ENCODE peak calls at places on chromosomes 12 and 14, in ten cellular contexts. V, R, M, U, P, F, E, O, T and X are unnamed samples.

GRCh38 chr12:2893007-2893406 is 2.3 kb downstream of the TULP3 start:
- DNase-seq in V (peak), R (no peak), M (no peak), U (peak), P (no peak), F (peak), E (peak), O (no peak), T (no peak), X (no peak)

GRCh38 chr12:123032736-123033391 is 52.4 kb downstream of the ARL6IP4 start:
- DNase-seq in V (no peak), R (no peak), M (no peak), U (no peak), P (peak), F (no peak), E (no peak), O (no peak), T (no peak), X (no peak)

GRCh38 chr12:14315501-14315900 is 50.0 kb upstream of the ATF7IP start:
- DNase-seq in V (no peak), R (no peak), M (no peak), U (no peak), P (no peak), F (no peak), E (no peak), O (no peak), T (no peak), X (no peak)

GRCh38 chr14:36268957-36269734 is 51.3 kb downstream of the MBIP start:
- DNase-seq in V (no peak), R (no peak), M (no peak), U (no peak), P (no peak), F (no peak), E (no peak), O (no peak), T (no peak), X (no peak)

GRCh38 chr14:48560421-48560820 is 885.0 kb upstream of the MDGA2 start:
- DNase-seq in V (no peak), R (no peak), M (no peak), U (no peak), P (no peak), F (no peak), E (no peak), O (no peak), T (no peak), X (no peak)

GRCh38 chr14:23119362-23120327 is 590 bp upstream of the CEBPE start:
- DNase-seq in V (no peak), R (no peak), M (no peak), U (peak), P (no peak), F (no peak), E (no peak), O (no peak), T (no peak), X (no peak)

GRCh38 chr12:14886271-14886670 is 617 bp upstream of the MGP start:
- DNase-seq in V (no peak), R (no peak), M (no peak), U (no peak), P (no peak), F (no peak), E (no peak), O (no peak), T (no peak), X (no peak)

GRCh38 chr12:48105321-48105866 is 485 bp downstream of the SENP1 start:
- DNase-seq in V (no peak), R (no peak), M (no peak), U (no peak), P (no peak), F (no peak), E (peak), O (peak), T (no peak), X (no peak)

GRCh38 chr12:48786591-48787544 is 2.0 kb downstream of the ADCY6 start:
- DNase-seq in V (no peak), R (no peak), M (peak), U (no peak), P (no peak), F (no peak), E (no peak), O (no peak), T (no peak), X (no peak)

GRCh38 chr14:23539209-23539866 is 12.2 kb downstream of the ZFHX2 start:
- DNase-seq in V (no peak), R (no peak), M (no peak), U (no peak), P (no peak), F (peak), E (peak), O (peak), T (peak), X (no peak)

GRCh38 chr12:121653999-121654398 is 15.5 kb downstream of the MORN3 start:
- DNase-seq in V (no peak), R (no peak), M (no peak), U (no peak), P (no peak), F (no peak), E (no peak), O (no peak), T (peak), X (no peak)

GRCh38 chr12:41531147-41531829 is 343.2 kb downstream of the PDZRN4 start:
- DNase-seq in V (peak), R (peak), M (peak), U (peak), P (peak), F (no peak), E (peak), O (no peak), T (no peak), X (no peak)

GRCh38 chr12:122871851-122872785 is 23.8 kb downstream of the VPS37B start:
- DNase-seq in V (no peak), R (peak), M (peak), U (peak), P (peak), F (peak), E (peak), O (peak), T (no peak), X (peak)

GRCh38 chr12:27185234-27186045 is 58.6 kb upstream of the STK38L start:
- DNase-seq in V (no peak), R (no peak), M (no peak), U (no peak), P (no peak), F (no peak), E (peak), O (peak), T (no peak), X (no peak)

GRCh38 chr14:29810657-29811056 is 117.0 kb downstream of the PRKD1 start:
- DNase-seq in V (no peak), R (peak), M (no peak), U (no peak), P (no peak), F (no peak), E (no peak), O (peak), T (no peak), X (no peak)

GRCh38 chr12:122060069-122060468 is 18.5 kb upstream of the MLXIP start:
- DNase-seq in V (peak), R (no peak), M (no peak), U (peak), P (no peak), F (no peak), E (no peak), O (peak), T (no peak), X (no peak)

GRCh38 chr12:109093022-109093918 is at the start of gene ALKBH2:
- DNase-seq in V (peak), R (peak), M (peak), U (peak), P (peak), F (peak), E (peak), O (peak), T (peak), X (peak)

GRCh38 chr12:78672033-78672432 is 192.5 kb upstream of the SYT1 start:
- DNase-seq in V (no peak), R (no peak), M (no peak), U (no peak), P (no peak), F (peak), E (no peak), O (no peak), T (no peak), X (no peak)

GRCh38 chr14:74739293-74740030 is 23.7 kb upstream of the YLPM1 start:
- DNase-seq in V (no peak), R (no peak), M (no peak), U (no peak), P (no peak), F (peak), E (peak), O (no peak), T (no peak), X (no peak)

GRCh38 chr14:94620597-94620996 is 8.4 kb downstream of the SERPINA3 start:
- DNase-seq in V (no peak), R (no peak), M (no peak), U (peak), P (no peak), F (no peak), E (no peak), O (no peak), T (no peak), X (peak)

GRCh38 chr14:70378687-70379086 is 19.2 kb upstream of the COX16 start:
- DNase-seq in V (no peak), R (no peak), M (no peak), U (no peak), P (no peak), F (no peak), E (no peak), O (no peak), T (no peak), X (no peak)

GRCh38 chr12:6765634-6766581 is at the start of gene PTMS:
- DNase-seq in V (peak), R (peak), M (peak), U (peak), P (peak), F (peak), E (peak), O (peak), T (peak), X (peak)

GRCh38 chr12:80321653-80322052 is 122.4 kb upstream of the PTPRQ start:
- DNase-seq in V (no peak), R (no peak), M (no peak), U (no peak), P (no peak), F (peak), E (peak), O (no peak), T (no peak), X (no peak)

GRCh38 chr12:15163577-15163976 is 57.6 kb downstream of the RERG start:
- DNase-seq in V (no peak), R (no peak), M (no peak), U (no peak), P (no peak), F (no peak), E (no peak), O (no peak), T (no peak), X (no peak)

GRCh38 chr14:95267306-95267705 is 52.4 kb downstream of the CLMN start:
- DNase-seq in V (no peak), R (no peak), M (no peak), U (no peak), P (no peak), F (no peak), E (no peak), O (no peak), T (no peak), X (no peak)

GRCh38 chr14:77707355-77707723 is 484 bp downstream of the ALKBH1 start:
- DNase-seq in V (peak), R (no peak), M (peak), U (no peak), P (no peak), F (peak), E (peak), O (peak), T (peak), X (no peak)

GRCh38 chr14:96582641-96582980 is 80.4 kb downstream of the PAPOLA start:
- DNase-seq in V (no peak), R (no peak), M (no peak), U (no peak), P (no peak), F (no peak), E (no peak), O (no peak), T (no peak), X (no peak)

GRCh38 chr14:100222219-100223093 is 16.5 kb upstream of the YY1 start:
- DNase-seq in V (no peak), R (no peak), M (no peak), U (no peak), P (no peak), F (no peak), E (no peak), O (peak), T (no peak), X (no peak)

GRCh38 chr14:101960225-101960624 is 4.1 kb upstream of the DYNC1H1 start:
- DNase-seq in V (no peak), R (no peak), M (no peak), U (no peak), P (no peak), F (no peak), E (no peak), O (peak), T (peak), X (no peak)

GRCh38 chr12:68833508-68833907 is 25.5 kb downstream of the MDM2 start:
- DNase-seq in V (no peak), R (no peak), M (no peak), U (no peak), P (no peak), F (no peak), E (no peak), O (no peak), T (no peak), X (no peak)

GRCh38 chr14:103057372-103058208 is at the start of gene CDC42BPB:
- DNase-seq in V (peak), R (peak), M (peak), U (peak), P (peak), F (peak), E (peak), O (peak), T (peak), X (peak)

GRCh38 chr14:31787377-31787776 is 226.2 kb downstream of the NUBPL start:
- DNase-seq in V (no peak), R (no peak), M (no peak), U (no peak), P (no peak), F (peak), E (peak), O (no peak), T (peak), X (no peak)

GRCh38 chr12:16345105-16345504 is 2.3 kb upstream of the MGST1 start:
- DNase-seq in V (no peak), R (no peak), M (no peak), U (no peak), P (no peak), F (no peak), E (no peak), O (no peak), T (no peak), X (no peak)
- H3K27ac ChIP-seq in V (no peak), R (no peak), M (no peak), U (no peak), P (peak), F (no peak), E (no peak), O (no peak), T (no peak), X (no peak)

DNA sequence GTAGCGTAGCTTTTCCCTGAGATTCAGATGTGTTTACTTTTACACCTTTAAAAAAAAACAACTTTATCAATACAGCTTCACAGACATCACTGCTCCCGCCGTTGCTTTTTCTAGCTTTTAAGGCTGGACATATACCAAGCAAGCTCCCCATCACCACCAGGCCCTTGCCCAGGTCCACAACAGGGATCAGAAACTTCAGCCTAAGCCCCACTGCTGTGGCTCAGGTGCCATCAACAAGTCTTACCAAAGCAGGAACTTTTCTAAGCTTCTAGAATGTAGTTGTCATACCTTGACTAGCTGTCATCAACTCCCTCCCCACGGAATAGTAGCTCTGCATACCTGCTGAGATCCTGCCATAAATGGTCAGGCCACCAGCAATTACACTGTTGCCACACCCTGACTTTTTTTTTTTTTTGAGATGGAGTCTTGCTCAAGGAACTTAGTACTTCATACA is 20.0 kb upstream of the ADIPOR2 start:
- DNase-seq in V (no peak), R (no peak), M (no peak), U (no peak), P (no peak), F (no peak), E (no peak), O (no peak), T (no peak), X (no peak)
- TF ChIP-seq POLR2A in V (no peak), R (no peak), M (no peak), U (no peak), P (no peak), F (no peak), E (no peak), O (no peak), T (no peak), X (no peak)

DNA sequence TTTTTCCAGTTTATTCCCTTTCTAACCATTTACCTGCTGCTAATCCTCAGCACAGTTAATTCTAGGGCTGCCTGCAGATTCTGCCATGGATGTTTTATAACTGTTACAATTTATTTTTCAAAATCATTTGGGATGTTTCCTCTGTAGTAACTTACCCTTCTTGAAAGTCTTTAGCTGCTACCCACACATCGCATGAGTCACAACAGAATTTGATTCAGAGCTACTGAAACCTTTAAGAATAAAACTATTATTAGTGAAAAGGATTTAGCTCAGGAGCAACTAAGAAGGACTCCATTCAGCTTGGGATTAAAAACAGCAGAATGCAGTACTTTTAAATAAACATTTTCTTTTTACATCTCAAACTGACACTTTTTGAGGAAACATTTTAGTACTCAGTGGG is 41.7 kb upstream of the RGS6 start:
- DNase-seq in V (no peak), R (no peak), M (no peak), U (no peak), P (no peak), F (no peak), E (no peak), O (no peak), T (no peak), X (no peak)
- H3K27ac ChIP-seq in V (no peak), R (no peak), M (no peak), U (no peak), P (no peak), F (no peak), E (no peak), O (no peak), T (no peak), X (no peak)

GRCh38 chr12:12696562-12697383 is 790 bp upstream of the GPR19 start:
- DNase-seq in V (peak), R (peak), M (peak), U (peak), P (peak), F (peak), E (peak), O (peak), T (peak), X (peak)
- TF ChIP-seq POLR2A in V (peak), R (peak), M (peak), U (no peak), P (peak), F (peak), E (peak), O (peak), T (peak), X (peak)

DNA sequence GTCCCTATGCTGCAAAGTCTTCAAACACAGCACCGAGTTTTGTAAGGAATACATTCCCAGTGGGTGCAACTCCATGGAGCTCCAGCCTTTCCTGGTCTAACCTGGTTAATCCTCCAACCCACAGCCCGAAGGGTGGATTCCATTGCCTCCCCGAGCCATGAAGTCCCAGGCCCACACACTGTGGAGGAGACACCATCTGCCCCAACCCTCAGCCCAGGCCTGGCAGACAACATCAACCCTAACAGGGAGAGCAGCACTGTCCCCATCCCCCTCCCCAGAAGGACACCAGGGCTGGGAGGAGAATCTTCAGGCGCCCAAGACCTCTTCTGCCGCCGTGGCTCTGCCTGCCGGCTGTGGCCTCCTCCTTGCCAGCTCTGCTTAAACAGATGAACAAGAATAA is 15.8 kb upstream of the ZFP36L1 start:
- DNase-seq in V (no peak), R (no peak), M (no peak), U (peak), P (no peak), F (no peak), E (no peak), O (no peak), T (peak), X (peak)
- H3K27ac ChIP-seq in V (peak), R (no peak), M (peak), U (peak), P (no peak), F (no peak), E (peak), O (no peak), T (no peak), X (no peak)

DNA sequence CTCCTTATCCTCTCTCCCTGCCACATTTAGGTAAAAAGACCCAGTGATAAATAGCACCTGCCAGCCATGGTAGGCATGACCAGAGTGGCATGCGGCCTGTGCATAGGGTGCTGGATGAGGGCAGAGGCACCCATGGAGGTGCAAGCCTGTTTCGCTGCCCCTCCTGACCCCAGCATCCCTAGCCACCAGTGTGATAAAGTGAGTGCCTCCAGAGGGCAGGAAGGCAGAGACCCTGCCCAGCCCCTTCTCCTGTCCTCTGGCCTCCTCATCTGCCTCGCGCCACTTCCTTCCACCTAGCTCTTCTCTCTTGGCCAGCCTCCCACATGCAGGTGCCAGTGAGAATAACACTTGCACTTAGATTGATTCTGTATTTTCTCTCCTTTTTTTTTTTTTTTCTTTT is 108.3 kb upstream of the FUT8 start:
- DNase-seq in V (no peak), R (no peak), M (no peak), U (no peak), P (no peak), F (no peak), E (no peak), O (no peak), T (no peak), X (no peak)
- TF ChIP-seq POLR2A in V (no peak), R (no peak), M (no peak), U (no peak), P (no peak), F (no peak), E (no peak), O (no peak), T (no peak), X (no peak)

GRCh38 chr14:98008381-98009113 is 1211.4 kb downstream of the VRK1 start:
- DNase-seq in V (no peak), R (no peak), M (no peak), U (no peak), P (no peak), F (no peak), E (no peak), O (no peak), T (no peak), X (no peak)
- H3K27ac ChIP-seq in V (no peak), R (no peak), M (no peak), U (no peak), P (no peak), F (no peak), E (no peak), O (no peak), T (no peak), X (no peak)

DNA sequence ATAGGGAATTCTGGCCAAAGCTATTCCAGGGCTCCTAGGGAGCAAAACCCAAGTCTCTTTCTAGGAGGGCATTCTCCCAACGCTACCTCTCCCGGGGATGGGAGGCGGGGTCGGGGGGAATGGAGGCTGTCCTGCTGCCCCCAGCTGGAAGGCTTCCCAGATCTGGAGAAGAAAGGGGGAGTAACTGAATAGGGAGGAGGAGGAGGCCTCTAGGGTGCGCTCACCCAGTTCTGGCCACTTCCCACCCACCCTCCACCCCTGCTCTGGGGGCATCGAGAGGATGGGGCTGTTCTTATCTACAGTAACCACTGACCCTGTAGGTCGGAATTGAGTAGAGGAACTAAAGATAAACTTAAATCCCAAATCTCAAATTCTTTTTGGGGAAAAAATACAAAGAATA is 577 bp upstream of the RNASE1 start:
- DNase-seq in V (no peak), R (no peak), M (no peak), U (no peak), P (no peak), F (no peak), E (no peak), O (no peak), T (no peak), X (no peak)
- TF ChIP-seq POLR2A in V (no peak), R (no peak), M (no peak), U (no peak), P (no peak), F (no peak), E (no peak), O (no peak), T (no peak), X (no peak)